ENCODE peak calls at places on chromosomes 7 and 10, in four cellular contexts. Z, Y, V and D are unnamed samples.

GRCh38 chr7:70527489-70527888 is 604.5 kb upstream of the GALNT17 start:
- DNase-seq in V (no peak), Z (no peak), Y (no peak), D (no peak)

GRCh38 chr7:142804715-142805114 is 33.9 kb downstream of the PRSS2 start:
- DNase-seq in Y (no peak), Z (no peak), V (peak; percentile 61), D (no peak)

GRCh38 chr7:77838929-77839491 is 40.4 kb downstream of the PHTF2 start:
- DNase-seq in Z (no peak), Y (no peak), V (peak; percentile 44), D (no peak)

GRCh38 chr7:71518880-71519279 is 386.9 kb downstream of the GALNT17 start:
- DNase-seq in V (no peak), Z (no peak), Y (no peak), D (no peak)

GRCh38 chr7:55191926-55192692 is 173.0 kb upstream of the LANCL2 start:
- DNase-seq in V (no peak), Z (no peak), Y (no peak), D (no peak)

GRCh38 chr7:28800150-28800549 is 158.0 kb downstream of the TRIL start:
- DNase-seq in Z (no peak), V (no peak), Y (no peak), D (no peak)

GRCh38 chr7:48875300-48875916 is 48.9 kb upstream of the CDC14C start:
- DNase-seq in Z (peak; percentile 48), Y (peak; percentile 48), V (peak; percentile 2), D (no peak)

GRCh38 chr10:35540296-35541164 is 64.6 kb upstream of the GJD4 start:
- DNase-seq in Z (no peak), V (peak; percentile 13), Y (no peak), D (no peak)

GRCh38 chr10:102604379-102604960 is 39.8 kb upstream of the TRIM8 start:
- DNase-seq in Y (peak; percentile 76), Z (no peak), V (peak; percentile 56), D (no peak)

GRCh38 chr7:157394246-157395191 is 57.7 kb downstream of the DNAJB6 start:
- DNase-seq in V (no peak), Z (no peak), Y (no peak), D (no peak)

GRCh38 chr10:79274279-79275104 is 72.8 kb upstream of the PPIF start:
- DNase-seq in V (no peak), Z (no peak), Y (no peak), D (peak; percentile 96)

GRCh38 chr7:55233001-55233400 is 132.1 kb upstream of the LANCL2 start:
- DNase-seq in Z (no peak), Y (no peak), V (no peak), D (no peak)

GRCh38 chr10:62056660-62057059 is 155.2 kb downstream of the ARID5B start:
- DNase-seq in Z (no peak), V (no peak), Y (no peak), D (no peak)

GRCh38 chr7:46544396-46545008 is 623.4 kb upstream of the IGFBP3 start:
- DNase-seq in Z (no peak), V (no peak), Y (peak; percentile 65), D (no peak)

GRCh38 chr10:78916227-78916626 is 152.5 kb upstream of the ZMIZ1 start:
- DNase-seq in Y (no peak), Z (no peak), V (no peak), D (no peak)

GRCh38 chr10:12811725-12812310 is 189.7 kb downstream of the CCDC3 start:
- DNase-seq in V (no peak), Y (no peak), Z (no peak), D (no peak)

GRCh38 chr10:18334116-18334867 is 194.1 kb downstream of the CACNB2 start:
- DNase-seq in Z (no peak), V (no peak), Y (no peak), D (no peak)

GRCh38 chr10:78515037-78515872 is 481.6 kb downstream of the RPS24 start:
- DNase-seq in Y (no peak), V (no peak), Z (peak; percentile 64), D (peak; percentile 89)

GRCh38 chr10:121710971-121711370 is 112.7 kb upstream of the FGFR2 start:
- DNase-seq in V (no peak), Z (no peak), Y (no peak), D (no peak)

GRCh38 chr7:1705856-1706255 is 35.8 kb downstream of the ELFN1 start:
- DNase-seq in V (no peak), Y (no peak), Z (peak; percentile 11), D (no peak)

GRCh38 chr10:25083546-25084111 is 67.2 kb downstream of the THNSL1 start:
- DNase-seq in Y (no peak), Z (no peak), V (no peak), D (peak; percentile 68)

GRCh38 chr10:101879456-101880189 is 36.0 kb upstream of the KCNIP2 start:
- DNase-seq in Z (no peak), Y (peak; percentile 77), V (no peak), D (no peak)

GRCh38 chr10:75803816-75804576 is 372.6 kb downstream of the LRMDA start:
- DNase-seq in Z (no peak), V (no peak), Y (no peak), D (peak; percentile 31)

GRCh38 chr10:122419016-122419415 is 35.4 kb upstream of the ARMS2 start:
- DNase-seq in Y (no peak), Z (no peak), V (no peak), D (no peak)

GRCh38 chr7:111029141-111029572 is 61.8 kb upstream of the LRRN3 start:
- DNase-seq in Z (no peak), Y (no peak), V (no peak), D (no peak)

GRCh38 chr10:66827353-66827752 is 98.5 kb upstream of the LRRTM3 start:
- DNase-seq in Z (no peak), Y (no peak), V (no peak), D (no peak)

GRCh38 chr10:66222462-66223046 is 703.3 kb upstream of the LRRTM3 start:
- DNase-seq in V (no peak), Y (no peak), Z (no peak), D (no peak)

GRCh38 chr7:45922810-45923209 is 1.7 kb upstream of the IGFBP3 start:
- DNase-seq in Z (no peak), V (no peak), Y (peak; percentile 41), D (peak; percentile 64)

GRCh38 chr10:125334545-125334944 is 174.2 kb upstream of the CTBP2 start:
- DNase-seq in V (no peak), Z (no peak), Y (no peak), D (no peak)

GRCh38 chr7:35505031-35505430 is 189.9 kb downstream of the HERPUD2 start:
- DNase-seq in Y (no peak), Z (no peak), V (no peak), D (no peak)

GRCh38 chr7:130423636-130424035 is 17.2 kb downstream of the CEP41 start:
- DNase-seq in Z (no peak), V (no peak), Y (no peak), D (no peak)

GRCh38 chr7:130425798-130426197 is 15.0 kb downstream of the CEP41 start:
- DNase-seq in Y (no peak), Z (no peak), V (no peak), D (no peak)

GRCh38 chr7:130430841-130431713 is 9.7 kb downstream of the CEP41 start:
- DNase-seq in Z (no peak), Y (no peak), V (no peak), D (no peak)

GRCh38 chr7:130429019-130429418 is 11.8 kb downstream of the CEP41 start:
- DNase-seq in V (no peak), Y (no peak), Z (no peak), D (no peak)

GRCh38 chr7:130426541-130426940 is 14.3 kb downstream of the CEP41 start:
- DNase-seq in Y (no peak), V (no peak), Z (no peak), D (no peak)
- TF ChIP-seq POLR2A in Y (no peak), V (no peak), Z (no peak), D (no peak)

DNA sequence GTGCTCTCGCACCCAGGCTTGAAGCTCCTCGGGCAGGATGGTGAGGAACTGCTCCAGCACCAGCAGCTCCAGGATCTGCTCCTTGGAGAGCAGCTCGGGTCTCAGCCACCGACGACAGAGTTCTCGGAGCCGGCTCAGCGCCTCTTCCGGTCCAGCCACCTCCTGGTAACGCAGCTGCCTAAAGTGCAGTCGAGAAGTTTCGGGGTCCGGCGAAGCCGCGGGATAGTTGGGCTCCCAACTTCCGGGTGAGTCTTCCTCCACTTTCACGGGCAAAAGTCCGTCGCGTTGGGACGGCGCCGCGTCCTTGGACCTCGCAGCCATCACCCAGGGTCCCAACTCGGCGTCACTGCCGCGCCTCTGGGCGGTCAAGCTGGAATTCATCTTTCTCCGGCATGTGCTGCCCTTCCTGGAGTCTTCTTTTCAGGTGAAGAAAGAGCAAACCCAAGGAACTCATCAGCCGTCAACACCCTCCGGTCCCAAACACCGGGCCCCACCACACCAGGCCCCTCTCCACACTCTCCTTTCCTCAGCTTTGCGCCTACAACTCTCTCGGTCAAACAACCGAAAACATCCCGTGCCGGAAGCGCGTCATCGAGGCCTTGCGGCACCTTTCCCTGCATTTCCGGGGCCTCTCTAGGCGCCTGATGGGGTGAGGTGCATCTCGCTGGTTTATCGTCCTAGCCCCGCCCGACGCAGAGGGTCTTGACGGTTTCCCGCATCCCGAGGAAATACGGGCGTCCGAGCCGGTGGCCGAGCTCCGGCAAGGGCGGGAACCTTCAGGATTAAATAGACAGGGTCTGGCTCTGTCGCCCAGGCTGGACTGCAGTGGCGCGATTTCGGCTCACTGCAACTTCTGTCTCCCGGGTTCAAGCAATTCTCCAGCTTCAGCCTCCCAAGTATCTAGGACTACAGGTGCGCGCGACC is at the start of gene ZNF394:
- DNase-seq in Y (peak; percentile 95), V (peak; percentile 98), Z (peak; percentile 93), D (peak; percentile 97)
- TF ChIP-seq EP300 in Y (no peak), V (peak; percentile 50), Z (no peak), D (no peak)

DNA sequence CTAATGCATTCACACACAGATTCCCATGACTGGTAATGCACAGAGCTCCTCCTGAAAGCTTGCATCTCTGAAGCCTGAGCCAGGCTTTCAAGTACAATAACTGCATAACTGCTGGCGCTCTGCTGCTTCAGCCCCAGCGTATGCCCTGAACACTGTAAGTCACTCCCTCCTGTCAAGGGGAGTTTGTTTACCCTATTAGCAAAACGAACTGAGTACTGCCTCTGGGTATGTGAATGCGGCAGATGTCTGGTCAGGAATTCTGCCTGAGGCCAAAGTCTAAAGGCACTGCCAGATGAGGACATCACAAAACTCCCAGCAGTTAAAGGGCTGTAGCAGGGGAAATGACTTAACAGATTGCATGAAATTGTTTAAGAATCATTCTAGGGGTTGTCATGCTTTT is 97.7 kb downstream of the NRCAM start:
- DNase-seq in V (no peak), Z (no peak), Y (peak; percentile 89), D (no peak)
- TF ChIP-seq POLR2A in V (no peak), Z (no peak), Y (no peak), D (no peak)

GRCh38 chr10:7111089-7111488 is 299.7 kb downstream of the SFMBT2 start:
- DNase-seq in Y (no peak), Z (no peak), V (no peak), D (no peak)
- TF ChIP-seq EP300 in Y (no peak), Z (no peak), V (no peak), D (no peak)